ENCODE peak calls at places on chromosomes 7 and 10, in four cellular contexts. One of them, this sample, is unnamed.
A peak's percentile ranks its signal among the peaks of the same experiment; 100 is the strongest.

GRCh38 chr7:113085781-113086390 is 741 bp downstream of the GPR85 start:
- DNase-seq in renal cortical epithelial cell: no peak
- DNase-seq in GM12878: no peak
- DNase-seq in naive thymus-derived CD8-positive, alpha-beta T cell: no peak
- DNase-seq in this sample: no peak

GRCh38 chr10:124465003-124465776 is 3.6 kb downstream of the LHPP start:
- DNase-seq in renal cortical epithelial cell: no peak
- DNase-seq in GM12878: peak; percentile 25
- DNase-seq in naive thymus-derived CD8-positive, alpha-beta T cell: no peak
- DNase-seq in this sample: no peak

GRCh38 chr7:30453859-30454258 is 24.7 kb downstream of the NOD1 start:
- DNase-seq in renal cortical epithelial cell: no peak
- DNase-seq in GM12878: no peak
- DNase-seq in naive thymus-derived CD8-positive, alpha-beta T cell: no peak
- DNase-seq in this sample: no peak

GRCh38 chr7:27243340-27244163 is 950 bp downstream of the EVX1 start:
- DNase-seq in renal cortical epithelial cell: no peak
- DNase-seq in GM12878: no peak
- DNase-seq in naive thymus-derived CD8-positive, alpha-beta T cell: no peak
- DNase-seq in this sample: no peak

GRCh38 chr7:129646369-129647021 is 35.0 kb downstream of the NRF1 start:
- DNase-seq in renal cortical epithelial cell: no peak
- DNase-seq in GM12878: no peak
- DNase-seq in naive thymus-derived CD8-positive, alpha-beta T cell: no peak
- DNase-seq in this sample: no peak

GRCh38 chr10:123808873-123809272 is 82.7 kb downstream of the CPXM2 start:
- DNase-seq in renal cortical epithelial cell: no peak
- DNase-seq in GM12878: no peak
- DNase-seq in naive thymus-derived CD8-positive, alpha-beta T cell: no peak
- DNase-seq in this sample: no peak

GRCh38 chr10:124367936-124368335 is 50.8 kb downstream of the OAT start:
- DNase-seq in renal cortical epithelial cell: no peak
- DNase-seq in GM12878: no peak
- DNase-seq in naive thymus-derived CD8-positive, alpha-beta T cell: no peak
- DNase-seq in this sample: no peak

GRCh38 chr10:8416192-8416701 is 361.8 kb downstream of the GATA3 start:
- DNase-seq in renal cortical epithelial cell: no peak
- DNase-seq in GM12878: no peak
- DNase-seq in naive thymus-derived CD8-positive, alpha-beta T cell: peak; percentile 28
- DNase-seq in this sample: peak; percentile 75

GRCh38 chr10:81978238-81978637 is 103.2 kb downstream of the NRG3 start:
- DNase-seq in renal cortical epithelial cell: peak; percentile 34
- DNase-seq in GM12878: no peak
- DNase-seq in naive thymus-derived CD8-positive, alpha-beta T cell: no peak
- DNase-seq in this sample: peak; percentile 31

GRCh38 chr7:82141427-82141826 is 302.1 kb downstream of the CACNA2D1 start:
- DNase-seq in renal cortical epithelial cell: no peak
- DNase-seq in GM12878: no peak
- DNase-seq in naive thymus-derived CD8-positive, alpha-beta T cell: no peak
- DNase-seq in this sample: no peak

GRCh38 chr10:69318997-69319727 is 40.9 kb downstream of the HK1 start:
- DNase-seq in renal cortical epithelial cell: peak; percentile 30
- DNase-seq in GM12878: no peak
- DNase-seq in naive thymus-derived CD8-positive, alpha-beta T cell: peak; percentile 60
- DNase-seq in this sample: peak; percentile 57

GRCh38 chr7:91239171-91239604 is 25.0 kb upstream of the FZD1 start:
- DNase-seq in renal cortical epithelial cell: peak; percentile 91
- DNase-seq in GM12878: no peak
- DNase-seq in naive thymus-derived CD8-positive, alpha-beta T cell: no peak
- DNase-seq in this sample: no peak

GRCh38 chr10:121179006-121179405 is 327.8 kb downstream of the WDR11 start:
- DNase-seq in renal cortical epithelial cell: no peak
- DNase-seq in GM12878: no peak
- DNase-seq in naive thymus-derived CD8-positive, alpha-beta T cell: no peak
- DNase-seq in this sample: no peak

GRCh38 chr7:85114342-85114741 is 72.5 kb downstream of the SEMA3D start:
- DNase-seq in renal cortical epithelial cell: peak; percentile 43
- DNase-seq in GM12878: no peak
- DNase-seq in naive thymus-derived CD8-positive, alpha-beta T cell: no peak
- DNase-seq in this sample: no peak

GRCh38 chr10:37289833-37290464 is 164.6 kb downstream of the ANKRD30A start:
- DNase-seq in renal cortical epithelial cell: no peak
- DNase-seq in GM12878: no peak
- DNase-seq in naive thymus-derived CD8-positive, alpha-beta T cell: no peak
- DNase-seq in this sample: no peak

GRCh38 chr7:20449146-20449648 is 118.5 kb downstream of the ITGB8 start:
- DNase-seq in renal cortical epithelial cell: no peak
- DNase-seq in GM12878: no peak
- DNase-seq in naive thymus-derived CD8-positive, alpha-beta T cell: no peak
- DNase-seq in this sample: no peak

GRCh38 chr10:124239666-124240065 is 146.3 kb upstream of the CHST15 start:
- DNase-seq in renal cortical epithelial cell: no peak
- DNase-seq in GM12878: no peak
- DNase-seq in naive thymus-derived CD8-positive, alpha-beta T cell: no peak
- DNase-seq in this sample: no peak

GRCh38 chr7:92648082-92648481 is 57.9 kb upstream of the FAM133B start:
- DNase-seq in renal cortical epithelial cell: no peak
- DNase-seq in GM12878: peak; percentile 74
- DNase-seq in naive thymus-derived CD8-positive, alpha-beta T cell: no peak
- DNase-seq in this sample: no peak

GRCh38 chr7:125061776-125062397 is 132.3 kb upstream of the POT1 start:
- DNase-seq in renal cortical epithelial cell: peak; percentile 91
- DNase-seq in GM12878: no peak
- DNase-seq in naive thymus-derived CD8-positive, alpha-beta T cell: no peak
- DNase-seq in this sample: peak; percentile 70

GRCh38 chr7:1017586-1018333 is 26.6 kb upstream of the GPR146 start:
- DNase-seq in renal cortical epithelial cell: no peak
- DNase-seq in GM12878: no peak
- DNase-seq in naive thymus-derived CD8-positive, alpha-beta T cell: no peak
- DNase-seq in this sample: no peak

GRCh38 chr7:142534726-142535122 is 214.5 kb upstream of the PRSS1 start:
- DNase-seq in renal cortical epithelial cell: no peak
- DNase-seq in GM12878: no peak
- DNase-seq in naive thymus-derived CD8-positive, alpha-beta T cell: no peak
- DNase-seq in this sample: no peak

GRCh38 chr10:63376560-63377304 is 89.0 kb downstream of the JMJD1C start:
- DNase-seq in renal cortical epithelial cell: peak; percentile 27
- DNase-seq in GM12878: peak; percentile 64
- DNase-seq in naive thymus-derived CD8-positive, alpha-beta T cell: no peak
- DNase-seq in this sample: no peak